ENCODE peak calls at places on chromosomes 5 and 9, in six cellular contexts. One of them, this sample, is unnamed.

GRCh38 chr5:52814749-52815148 is 27.0 kb downstream of the ITGA1 start:
- DNase-seq in left ventricle myocardium inferior: no peak
- DNase-seq in mucosa of descending colon: no peak
- DNase-seq in T-helper 1 cell: no peak
- DNase-seq in DMS153: no peak
- DNase-seq in renal cortical epithelial cell: no peak
- DNase-seq in this sample: no peak

GRCh38 chr5:36596247-36596646 is 10.2 kb upstream of the SLC1A3 start:
- DNase-seq in left ventricle myocardium inferior: no peak
- DNase-seq in mucosa of descending colon: no peak
- DNase-seq in T-helper 1 cell: no peak
- DNase-seq in DMS153: no peak
- DNase-seq in renal cortical epithelial cell: no peak
- DNase-seq in this sample: no peak

GRCh38 chr5:543755-544674 is 19.8 kb upstream of the SLC9A3 start:
- DNase-seq in left ventricle myocardium inferior: peak; percentile 44
- DNase-seq in mucosa of descending colon: peak; percentile 86
- DNase-seq in T-helper 1 cell: peak; percentile 5
- DNase-seq in DMS153: no peak
- DNase-seq in renal cortical epithelial cell: no peak
- DNase-seq in this sample: no peak

GRCh38 chr9:7402704-7403389 is 396.7 kb downstream of the DMAC1 start:
- DNase-seq in left ventricle myocardium inferior: no peak
- DNase-seq in mucosa of descending colon: no peak
- DNase-seq in T-helper 1 cell: no peak
- DNase-seq in DMS153: no peak
- DNase-seq in renal cortical epithelial cell: peak; percentile 10
- DNase-seq in this sample: no peak

GRCh38 chr9:135584934-135585333 is 23.4 kb downstream of the PAEP start:
- DNase-seq in left ventricle myocardium inferior: no peak
- DNase-seq in mucosa of descending colon: no peak
- DNase-seq in T-helper 1 cell: no peak
- DNase-seq in DMS153: no peak
- DNase-seq in renal cortical epithelial cell: no peak
- DNase-seq in this sample: no peak

GRCh38 chr9:86353591-86354047 is 591 bp downstream of the TUT7 start:
- DNase-seq in left ventricle myocardium inferior: no peak
- DNase-seq in mucosa of descending colon: peak; percentile 60
- DNase-seq in T-helper 1 cell: no peak
- DNase-seq in DMS153: no peak
- DNase-seq in renal cortical epithelial cell: peak; percentile 31
- DNase-seq in this sample: peak; percentile 37

GRCh38 chr5:7642029-7642428 is 208.9 kb downstream of the CFAP90 start:
- DNase-seq in left ventricle myocardium inferior: no peak
- DNase-seq in mucosa of descending colon: no peak
- DNase-seq in T-helper 1 cell: no peak
- DNase-seq in DMS153: no peak
- DNase-seq in renal cortical epithelial cell: no peak
- DNase-seq in this sample: no peak

GRCh38 chr5:155082401-155082800 is 68.8 kb downstream of the KIF4B start:
- DNase-seq in left ventricle myocardium inferior: no peak
- DNase-seq in mucosa of descending colon: no peak
- DNase-seq in T-helper 1 cell: no peak
- DNase-seq in DMS153: no peak
- DNase-seq in renal cortical epithelial cell: peak; percentile 86
- DNase-seq in this sample: peak; percentile 89

GRCh38 chr9:128059365-128059983 is 7.6 kb downstream of the NAIF1 start:
- DNase-seq in left ventricle myocardium inferior: no peak
- DNase-seq in mucosa of descending colon: no peak
- DNase-seq in T-helper 1 cell: no peak
- DNase-seq in DMS153: no peak
- DNase-seq in renal cortical epithelial cell: no peak
- DNase-seq in this sample: no peak

GRCh38 chr9:9754186-9754585 is 858.6 kb downstream of the PTPRD start:
- DNase-seq in left ventricle myocardium inferior: no peak
- DNase-seq in mucosa of descending colon: no peak
- DNase-seq in T-helper 1 cell: no peak
- DNase-seq in DMS153: no peak
- DNase-seq in renal cortical epithelial cell: peak; percentile 95
- DNase-seq in this sample: no peak

GRCh38 chr9:26331223-26331622 is 561.4 kb downstream of the CAAP1 start:
- DNase-seq in left ventricle myocardium inferior: no peak
- DNase-seq in mucosa of descending colon: no peak
- DNase-seq in T-helper 1 cell: no peak
- DNase-seq in DMS153: peak; percentile 52
- DNase-seq in renal cortical epithelial cell: no peak
- DNase-seq in this sample: no peak

GRCh38 chr9:12759767-12760166 is 15.1 kb upstream of the LURAP1L start:
- DNase-seq in left ventricle myocardium inferior: no peak
- DNase-seq in mucosa of descending colon: no peak
- DNase-seq in T-helper 1 cell: no peak
- DNase-seq in DMS153: peak; percentile 75
- DNase-seq in renal cortical epithelial cell: peak; percentile 80
- DNase-seq in this sample: no peak

GRCh38 chr5:61280205-61280604 is 51.9 kb upstream of the ZSWIM6 start:
- DNase-seq in left ventricle myocardium inferior: no peak
- DNase-seq in mucosa of descending colon: no peak
- DNase-seq in T-helper 1 cell: no peak
- DNase-seq in DMS153: peak; percentile 63
- DNase-seq in renal cortical epithelial cell: peak; percentile 93
- DNase-seq in this sample: peak; percentile 89

GRCh38 chr5:174733836-174734235 is 9.5 kb downstream of the MSX2 start:
- DNase-seq in left ventricle myocardium inferior: no peak
- DNase-seq in mucosa of descending colon: no peak
- DNase-seq in T-helper 1 cell: no peak
- DNase-seq in DMS153: no peak
- DNase-seq in renal cortical epithelial cell: no peak
- DNase-seq in this sample: no peak

GRCh38 chr5:117455236-117456233 is 880.9 kb upstream of the SEMA6A start:
- DNase-seq in left ventricle myocardium inferior: no peak
- DNase-seq in mucosa of descending colon: peak; percentile 52
- DNase-seq in T-helper 1 cell: no peak
- DNase-seq in DMS153: no peak
- DNase-seq in renal cortical epithelial cell: no peak
- DNase-seq in this sample: no peak

GRCh38 chr9:95363051-95363841 is 45.7 kb upstream of the FANCC start:
- DNase-seq in left ventricle myocardium inferior: no peak
- DNase-seq in mucosa of descending colon: no peak
- DNase-seq in T-helper 1 cell: no peak
- DNase-seq in DMS153: no peak
- DNase-seq in renal cortical epithelial cell: no peak
- DNase-seq in this sample: peak; percentile 14

GRCh38 chr5:135740475-135740874 is 94.0 kb upstream of the SLC25A48 start:
- DNase-seq in left ventricle myocardium inferior: no peak
- DNase-seq in mucosa of descending colon: no peak
- DNase-seq in T-helper 1 cell: no peak
- DNase-seq in DMS153: no peak
- DNase-seq in renal cortical epithelial cell: no peak
- DNase-seq in this sample: no peak